ENCODE peak calls at places on chromosomes 13 and 19, in nine cellular contexts. One of them, this sample, is unnamed.

GRCh38 chr13:95643814-95644598 is 500 bp downstream of the DZIP1 start:
- DNase-seq in PC-3: no peak
- DNase-seq in MM.1S: no peak
- DNase-seq in GM23248: peak; percentile 74
- DNase-seq in neural progenitor cell: peak; percentile 77
- DNase-seq in SK-N-SH: peak; percentile 80
- DNase-seq in HCT116: no peak
- DNase-seq in GM23338: peak; percentile 69
- DNase-seq in OCI-LY7: no peak
- DNase-seq in this sample: peak; percentile 32

GRCh38 chr13:27960362-27961226 is 8.5 kb downstream of the CDX2 start:
- DNase-seq in PC-3: peak; percentile 78
- DNase-seq in MM.1S: peak; percentile 10
- DNase-seq in GM23248: peak; percentile 55
- DNase-seq in neural progenitor cell: peak; percentile 89
- DNase-seq in SK-N-SH: peak; percentile 61
- DNase-seq in HCT116: no peak
- DNase-seq in GM23338: peak; percentile 92
- DNase-seq in OCI-LY7: no peak
- DNase-seq in this sample: peak; percentile 88

GRCh38 chr13:100035936-100036335 is 53.0 kb upstream of the PCCA start:
- DNase-seq in PC-3: peak; percentile 23
- DNase-seq in MM.1S: no peak
- DNase-seq in GM23248: no peak
- DNase-seq in neural progenitor cell: no peak
- DNase-seq in SK-N-SH: no peak
- DNase-seq in HCT116: no peak
- DNase-seq in GM23338: no peak
- DNase-seq in OCI-LY7: no peak
- DNase-seq in this sample: no peak

GRCh38 chr13:97002581-97002980 is 8.3 kb upstream of the OXGR1 start:
- DNase-seq in PC-3: no peak
- DNase-seq in MM.1S: no peak
- DNase-seq in GM23248: peak; percentile 17
- DNase-seq in neural progenitor cell: no peak
- DNase-seq in SK-N-SH: no peak
- DNase-seq in HCT116: no peak
- DNase-seq in GM23338: no peak
- DNase-seq in OCI-LY7: no peak
- DNase-seq in this sample: no peak

GRCh38 chr19:51371186-51371690 is 1.2 kb downstream of the NKG7 start:
- DNase-seq in PC-3: no peak
- DNase-seq in MM.1S: no peak
- DNase-seq in GM23248: no peak
- DNase-seq in neural progenitor cell: no peak
- DNase-seq in SK-N-SH: no peak
- DNase-seq in HCT116: no peak
- DNase-seq in GM23338: no peak
- DNase-seq in OCI-LY7: no peak
- DNase-seq in this sample: no peak

GRCh38 chr13:33125821-33126570 is 109.8 kb downstream of the KL start:
- DNase-seq in PC-3: peak; percentile 90
- DNase-seq in MM.1S: no peak
- DNase-seq in GM23248: peak; percentile 96
- DNase-seq in neural progenitor cell: peak; percentile 19
- DNase-seq in SK-N-SH: no peak
- DNase-seq in HCT116: peak; percentile 87
- DNase-seq in GM23338: peak; percentile 15
- DNase-seq in OCI-LY7: no peak
- DNase-seq in this sample: peak; percentile 82

GRCh38 chr19:16143399-16144215 is at the start of gene HSH2D:
- DNase-seq in PC-3: peak; percentile 93
- DNase-seq in MM.1S: peak; percentile 99
- DNase-seq in GM23248: no peak
- DNase-seq in neural progenitor cell: no peak
- DNase-seq in SK-N-SH: no peak
- DNase-seq in HCT116: peak; percentile 77
- DNase-seq in GM23338: peak; percentile 86
- DNase-seq in OCI-LY7: peak; percentile 97
- DNase-seq in this sample: peak; percentile 83

GRCh38 chr13:25840261-25840660 is 211.6 kb downstream of the SHISA2 start:
- DNase-seq in PC-3: peak; percentile 33
- DNase-seq in MM.1S: no peak
- DNase-seq in GM23248: no peak
- DNase-seq in neural progenitor cell: no peak
- DNase-seq in SK-N-SH: no peak
- DNase-seq in HCT116: no peak
- DNase-seq in GM23338: no peak
- DNase-seq in OCI-LY7: no peak
- DNase-seq in this sample: no peak

GRCh38 chr19:4744451-4745170 is 21.0 kb upstream of the DPP9 start:
- DNase-seq in PC-3: peak; percentile 88
- DNase-seq in MM.1S: no peak
- DNase-seq in GM23248: peak; percentile 97
- DNase-seq in neural progenitor cell: no peak
- DNase-seq in SK-N-SH: no peak
- DNase-seq in HCT116: no peak
- DNase-seq in GM23338: no peak
- DNase-seq in OCI-LY7: no peak
- DNase-seq in this sample: peak; percentile 74

GRCh38 chr13:70841240-70842061 is 733.2 kb upstream of the KLHL1 start:
- DNase-seq in PC-3: no peak
- DNase-seq in MM.1S: no peak
- DNase-seq in GM23248: no peak
- DNase-seq in neural progenitor cell: no peak
- DNase-seq in SK-N-SH: no peak
- DNase-seq in HCT116: no peak
- DNase-seq in GM23338: no peak
- DNase-seq in OCI-LY7: no peak
- DNase-seq in this sample: no peak

GRCh38 chr19:3975637-3976087 is 4.8 kb upstream of the DAPK3 start:
- DNase-seq in PC-3: no peak
- DNase-seq in MM.1S: no peak
- DNase-seq in GM23248: peak; percentile 36
- DNase-seq in neural progenitor cell: no peak
- DNase-seq in SK-N-SH: no peak
- DNase-seq in HCT116: no peak
- DNase-seq in GM23338: peak; percentile 22
- DNase-seq in OCI-LY7: no peak
- DNase-seq in this sample: no peak

GRCh38 chr19:18098891-18099622 is 1.5 kb downstream of the MAST3 start:
- DNase-seq in PC-3: no peak
- DNase-seq in MM.1S: no peak
- DNase-seq in GM23248: peak; percentile 31
- DNase-seq in neural progenitor cell: peak; percentile 50
- DNase-seq in SK-N-SH: no peak
- DNase-seq in HCT116: no peak
- DNase-seq in GM23338: peak; percentile 58
- DNase-seq in OCI-LY7: peak; percentile 94
- DNase-seq in this sample: peak; percentile 44

GRCh38 chr13:74767031-74767430 is 632.8 kb upstream of the KLF12 start:
- DNase-seq in PC-3: peak; percentile 47
- DNase-seq in MM.1S: no peak
- DNase-seq in GM23248: peak; percentile 74
- DNase-seq in neural progenitor cell: no peak
- DNase-seq in SK-N-SH: no peak
- DNase-seq in HCT116: no peak
- DNase-seq in GM23338: no peak
- DNase-seq in OCI-LY7: no peak
- DNase-seq in this sample: no peak

GRCh38 chr13:26412263-26412662 is 145.2 kb upstream of the WASF3 start:
- DNase-seq in PC-3: no peak
- DNase-seq in MM.1S: no peak
- DNase-seq in GM23248: no peak
- DNase-seq in neural progenitor cell: no peak
- DNase-seq in SK-N-SH: no peak
- DNase-seq in HCT116: no peak
- DNase-seq in GM23338: no peak
- DNase-seq in OCI-LY7: no peak
- DNase-seq in this sample: no peak

GRCh38 chr19:48997972-48998371 is 4.3 kb downstream of the RUVBL2 start:
- DNase-seq in PC-3: peak; percentile 63
- DNase-seq in MM.1S: peak; percentile 52
- DNase-seq in GM23248: peak; percentile 74
- DNase-seq in neural progenitor cell: peak; percentile 88
- DNase-seq in SK-N-SH: peak; percentile 69
- DNase-seq in HCT116: peak; percentile 62
- DNase-seq in GM23338: peak; percentile 95
- DNase-seq in OCI-LY7: peak; percentile 50
- DNase-seq in this sample: peak; percentile 74

GRCh38 chr19:1081301-1082164 is 13.6 kb downstream of the POLR2E start:
- DNase-seq in PC-3: no peak
- DNase-seq in MM.1S: no peak
- DNase-seq in GM23248: no peak
- DNase-seq in neural progenitor cell: peak; percentile 76
- DNase-seq in SK-N-SH: no peak
- DNase-seq in HCT116: no peak
- DNase-seq in GM23338: peak; percentile 75
- DNase-seq in OCI-LY7: no peak
- DNase-seq in this sample: peak; percentile 66

GRCh38 chr19:1076951-1077350 is 10.0 kb downstream of the ARHGAP45 start:
- DNase-seq in PC-3: peak; percentile 77
- DNase-seq in MM.1S: peak; percentile 98
- DNase-seq in GM23248: peak; percentile 32
- DNase-seq in neural progenitor cell: no peak
- DNase-seq in SK-N-SH: no peak
- DNase-seq in HCT116: no peak
- DNase-seq in GM23338: no peak
- DNase-seq in OCI-LY7: peak; percentile 96
- DNase-seq in this sample: no peak

GRCh38 chr19:1080360-1081161 is 13.6 kb downstream of the ARHGAP45 start:
- DNase-seq in PC-3: no peak
- DNase-seq in MM.1S: no peak
- DNase-seq in GM23248: no peak
- DNase-seq in neural progenitor cell: no peak
- DNase-seq in SK-N-SH: no peak
- DNase-seq in HCT116: no peak
- DNase-seq in GM23338: no peak
- DNase-seq in OCI-LY7: no peak
- DNase-seq in this sample: no peak

GRCh38 chr19:1082165-1082927 is 12.8 kb downstream of the POLR2E start:
- DNase-seq in PC-3: peak; percentile 70
- DNase-seq in MM.1S: no peak
- DNase-seq in GM23248: peak; percentile 40
- DNase-seq in neural progenitor cell: peak; percentile 98
- DNase-seq in SK-N-SH: peak; percentile 92
- DNase-seq in HCT116: peak; percentile 89
- DNase-seq in GM23338: peak; percentile 98
- DNase-seq in OCI-LY7: peak; percentile 95
- DNase-seq in this sample: peak; percentile 96

GRCh38 chr19:1079566-1080111 is 12.7 kb downstream of the ARHGAP45 start:
- DNase-seq in PC-3: no peak
- DNase-seq in MM.1S: no peak
- DNase-seq in GM23248: no peak
- DNase-seq in neural progenitor cell: no peak
- DNase-seq in SK-N-SH: peak; percentile 89
- DNase-seq in HCT116: no peak
- DNase-seq in GM23338: peak; percentile 61
- DNase-seq in OCI-LY7: no peak
- DNase-seq in this sample: no peak
- H3K4me3 ChIP-seq in PC-3: no peak overlapping the region
- H3K4me3 ChIP-seq in MM.1S: no peak overlapping the region
- H3K4me3 ChIP-seq in GM23248: no peak overlapping the region
- H3K4me3 ChIP-seq in neural progenitor cell: no peak overlapping the region
- H3K4me3 ChIP-seq in SK-N-SH: no peak overlapping the region
- H3K4me3 ChIP-seq in HCT116: no peak overlapping the region
- H3K4me3 ChIP-seq in GM23338: no peak overlapping the region
- H3K4me3 ChIP-seq in OCI-LY7: no peak overlapping the region
- H3K4me3 ChIP-seq in this sample: no peak overlapping the region

DNA sequence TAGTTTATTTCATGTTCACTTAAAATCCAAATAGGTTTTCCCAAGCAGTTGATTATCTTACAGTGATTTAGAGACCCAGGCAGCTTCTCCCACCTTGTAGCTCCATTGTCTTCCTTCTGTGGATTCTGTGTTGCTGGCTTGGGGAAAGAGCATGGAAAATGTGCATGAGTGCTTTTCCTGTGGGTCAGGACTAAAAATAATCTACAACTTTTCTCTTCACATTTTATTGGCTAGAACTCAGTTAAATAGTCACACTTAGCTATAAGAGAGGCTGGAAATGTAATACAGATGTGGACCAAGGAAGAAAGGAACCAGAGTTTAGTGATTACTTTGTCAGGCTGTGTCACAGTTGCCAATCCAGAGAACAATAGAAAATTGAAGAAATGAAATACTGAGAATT is 198.8 kb downstream of the NBEA start:
- DNase-seq in PC-3: no peak
- DNase-seq in MM.1S: no peak
- DNase-seq in GM23248: no peak
- DNase-seq in neural progenitor cell: no peak
- DNase-seq in SK-N-SH: no peak
- DNase-seq in HCT116: no peak
- DNase-seq in GM23338: no peak
- DNase-seq in OCI-LY7: no peak
- DNase-seq in this sample: no peak
- H2AFZ ChIP-seq in PC-3: no peak overlapping the region
- H2AFZ ChIP-seq in MM.1S: no peak overlapping the region
- H2AFZ ChIP-seq in GM23248: no peak overlapping the region
- H2AFZ ChIP-seq in neural progenitor cell: no peak overlapping the region
- H2AFZ ChIP-seq in SK-N-SH: no peak overlapping the region
- H2AFZ ChIP-seq in HCT116: no peak overlapping the region
- H2AFZ ChIP-seq in GM23338: no peak overlapping the region
- H2AFZ ChIP-seq in OCI-LY7: no peak overlapping the region
- H2AFZ ChIP-seq in this sample: no peak overlapping the region

GRCh38 chr13:64553411-64554129 is 2676.6 kb downstream of the PCDH9 start:
- DNase-seq in PC-3: peak; percentile 46
- DNase-seq in MM.1S: no peak
- DNase-seq in GM23248: peak; percentile 61
- DNase-seq in neural progenitor cell: no peak
- DNase-seq in SK-N-SH: no peak
- DNase-seq in HCT116: no peak
- DNase-seq in GM23338: no peak
- DNase-seq in OCI-LY7: no peak
- DNase-seq in this sample: no peak
- TF ChIP-seq EZH2phosphoT487 in PC-3: no peak
- TF ChIP-seq EZH2phosphoT487 in MM.1S: no peak
- TF ChIP-seq EZH2phosphoT487 in GM23248: no peak
- TF ChIP-seq EZH2phosphoT487 in neural progenitor cell: no peak
- TF ChIP-seq EZH2phosphoT487 in SK-N-SH: no peak
- TF ChIP-seq EZH2phosphoT487 in HCT116: no peak
- TF ChIP-seq EZH2phosphoT487 in GM23338: no peak
- TF ChIP-seq EZH2phosphoT487 in OCI-LY7: no peak
- TF ChIP-seq EZH2phosphoT487 in this sample: no peak

DNA sequence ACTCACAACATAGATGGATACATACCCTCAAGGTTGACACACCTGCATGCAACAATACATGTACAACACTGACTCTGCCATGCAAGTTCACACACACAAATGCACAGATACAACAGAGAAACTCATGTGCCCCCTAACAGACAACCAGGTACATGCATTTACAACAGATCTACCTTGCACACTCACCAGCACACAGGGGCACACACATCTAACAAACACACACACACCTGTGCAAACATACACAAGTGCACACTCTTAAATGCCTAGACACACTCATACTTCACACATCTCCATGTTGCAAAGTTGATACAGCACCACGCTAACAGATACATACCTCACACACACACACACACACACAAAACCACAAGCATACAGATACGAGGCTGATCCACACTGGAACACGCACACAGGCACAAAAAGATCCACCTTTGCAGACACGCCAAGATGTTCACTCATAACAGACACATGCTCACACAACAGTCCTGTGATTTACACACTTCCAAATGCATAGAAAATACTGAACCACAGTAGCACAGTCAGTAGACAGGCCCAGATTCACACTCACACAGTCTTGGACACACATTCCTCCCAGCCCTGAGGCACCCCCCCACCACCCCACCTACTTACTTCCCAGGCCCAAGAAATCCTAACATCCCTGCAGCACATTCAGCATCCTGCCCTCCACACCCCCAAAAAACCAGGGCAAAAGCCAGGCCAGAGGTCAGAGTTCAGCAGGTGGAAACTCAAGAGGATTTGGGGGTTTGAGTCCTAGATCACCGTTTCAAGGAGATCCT is 1.4 kb downstream of the LRFN1 start:
- DNase-seq in PC-3: no peak
- DNase-seq in MM.1S: no peak
- DNase-seq in GM23248: no peak
- DNase-seq in neural progenitor cell: no peak
- DNase-seq in SK-N-SH: no peak
- DNase-seq in HCT116: no peak
- DNase-seq in GM23338: no peak
- DNase-seq in OCI-LY7: no peak
- DNase-seq in this sample: no peak
- H3K4me3 ChIP-seq in PC-3: peak overlapping the region; percentile 82
- H3K4me3 ChIP-seq in MM.1S: no peak overlapping the region
- H3K4me3 ChIP-seq in GM23248: no peak overlapping the region
- H3K4me3 ChIP-seq in neural progenitor cell: peak overlapping the region; percentile 82
- H3K4me3 ChIP-seq in SK-N-SH: peak overlapping the region; percentile 66
- H3K4me3 ChIP-seq in HCT116: peak overlapping the region; percentile 82
- H3K4me3 ChIP-seq in GM23338: peak overlapping the region; percentile 83
- H3K4me3 ChIP-seq in OCI-LY7: no peak overlapping the region
- H3K4me3 ChIP-seq in this sample: no peak overlapping the region

This sample was measured in hepatocyte.